ENCODE peak calls at places on chromosomes 12 and 14, in ten cellular contexts. P is brain microvascular endothelial cell, X is heart right ventricle, I is HFFc6, H is GM20000, B is heart left ventricle, F is AG10803, Y is WTC11, Q is B cell, J is omental fat pad. W is an unnamed sample.

GRCh38 chr14:90403065-90403464 is 6.2 kb downstream of the CALM1 start:
- DNase-seq in Y (no peak), P (no peak), X (no peak), H (no peak), J (no peak), I (no peak), F (no peak), B (no peak), Q (no peak), W (no peak)

GRCh38 chr12:76568888-76569551 is 9.4 kb upstream of the OSBPL8 start:
- DNase-seq in F (no peak), X (no peak), H (no peak), Y (no peak), I (no peak), Q (no peak), J (no peak), P (no peak), B (no peak), W (no peak)

GRCh38 chr12:90075685-90076084 is 367.0 kb upstream of the ATP2B1 start:
- DNase-seq in I (no peak), Q (no peak), J (no peak), P (no peak), H (no peak), B (no peak), F (no peak), X (no peak), Y (no peak), W (no peak)

GRCh38 chr12:62214847-62215246 is 45.4 kb upstream of the USP15 start:
- DNase-seq in P (no peak), H (no peak), I (no peak), X (no peak), J (no peak), F (no peak), B (no peak), Y (no peak), Q (no peak), W (no peak)

GRCh38 chr14:73237786-73238261 is 518 bp downstream of the PAPLN start:
- DNase-seq in Q (peak), F (no peak), Y (peak), B (no peak), J (no peak), I (no peak), X (no peak), H (peak), P (no peak), W (no peak)

GRCh38 chr12:112908548-112908947 is 1.8 kb downstream of the OAS1 start:
- DNase-seq in Q (no peak), F (no peak), H (no peak), J (no peak), I (no peak), X (no peak), B (no peak), P (no peak), Y (no peak), W (no peak)

GRCh38 chr14:50121506-50121905 is 5.1 kb upstream of the VCPKMT start:
- DNase-seq in I (no peak), Q (no peak), P (no peak), F (no peak), X (no peak), J (no peak), Y (no peak), H (no peak), B (no peak), W (no peak)

GRCh38 chr12:121209629-121210572 is at the start of gene P2RX4:
- DNase-seq in Q (peak), J (peak), I (peak), B (peak), Y (peak), X (peak), F (peak), H (peak), P (peak), W (no peak)

GRCh38 chr14:99125616-99126431 is 146.2 kb downstream of the BCL11B start:
- DNase-seq in P (no peak), X (peak), F (no peak), Q (no peak), B (no peak), I (no peak), H (no peak), Y (no peak), J (no peak), W (no peak)

GRCh38 chr14:32010561-32011188 is 66.4 kb upstream of the ARHGAP5 start:
- DNase-seq in X (no peak), F (peak), Y (no peak), H (no peak), J (no peak), Q (no peak), P (peak), B (no peak), I (peak), W (no peak)

GRCh38 chr12:109273354-109273753 is 35.7 kb downstream of the FOXN4 start:
- DNase-seq in X (no peak), I (no peak), F (no peak), B (no peak), P (no peak), Q (no peak), Y (peak), H (no peak), J (no peak), W (no peak)

GRCh38 chr12:131415781-131416180 is 295.1 kb upstream of the SFSWAP start:
- DNase-seq in X (no peak), B (no peak), J (no peak), P (no peak), F (no peak), Y (no peak), H (no peak), I (no peak), Q (no peak), W (no peak)

GRCh38 chr14:54711812-54712211 is 144.9 kb downstream of the SAMD4A start:
- DNase-seq in P (no peak), B (peak), J (no peak), I (no peak), H (no peak), X (no peak), Q (no peak), F (no peak), Y (no peak), W (no peak)

GRCh38 chr12:22765731-22766130 is 140.8 kb downstream of the ETNK1 start:
- DNase-seq in I (no peak), H (no peak), B (no peak), J (no peak), X (no peak), Q (no peak), P (no peak), F (no peak), Y (no peak), W (no peak)

GRCh38 chr14:21656980-21657379 is 3.3 kb downstream of the OR4E2 start:
- DNase-seq in F (no peak), Y (no peak), J (no peak), P (no peak), B (no peak), X (no peak), H (no peak), I (no peak), Q (no peak), W (no peak)

GRCh38 chr14:105366386-105367074 is 31.8 kb upstream of the TEX22 start:
- DNase-seq in P (no peak), X (no peak), H (no peak), I (no peak), F (no peak), B (no peak), Q (no peak), J (no peak), Y (no peak), W (no peak)

GRCh38 chr12:50720085-50720484 is 43.8 kb upstream of the ATF1 start:
- DNase-seq in X (no peak), F (peak), H (no peak), Y (no peak), Q (no peak), B (no peak), J (no peak), I (peak), P (peak), W (no peak)

GRCh38 chr14:81268016-81268416 is 47.3 kb upstream of the GTF2A1 start:
- DNase-seq in I (no peak), H (no peak), P (peak), J (no peak), B (no peak), X (no peak), Q (no peak), Y (no peak), F (no peak), W (no peak)

GRCh38 chr12:68450947-68451260 is 118.7 kb upstream of the MDM1 start:
- DNase-seq in B (no peak), I (no peak), F (no peak), P (no peak), Q (no peak), H (no peak), Y (no peak), J (no peak), X (no peak), W (no peak)

GRCh38 chr14:70934084-70934483 is 26.8 kb downstream of the PCNX1 start:
- DNase-seq in J (no peak), X (no peak), P (no peak), F (peak), Q (no peak), B (no peak), Y (no peak), I (no peak), H (no peak), W (no peak)

GRCh38 chr12:55092579-55092978 is 33.6 kb upstream of the OR9K2 start:
- DNase-seq in I (no peak), X (no peak), Q (no peak), B (no peak), H (no peak), P (no peak), J (no peak), Y (no peak), F (no peak), W (no peak)
- TF ChIP-seq CTCF in I (peak), X (no peak), Q (peak), B (no peak), H (no peak), P (no peak), J (no peak), Y (no peak), F (no peak), W (no peak)

GRCh38 chr14:53183071-53183470 is 29.9 kb upstream of the DDHD1 start:
- DNase-seq in F (no peak), H (no peak), Q (no peak), P (no peak), B (no peak), I (no peak), J (no peak), X (no peak), Y (no peak), W (no peak)

GRCh38 chr14:53174918-53175317 is 21.8 kb upstream of the DDHD1 start:
- DNase-seq in X (no peak), I (no peak), B (no peak), J (no peak), P (no peak), Y (no peak), F (no peak), H (no peak), Q (no peak), W (no peak)

GRCh38 chr14:53186532-53186931 is 33.4 kb upstream of the DDHD1 start:
- DNase-seq in J (no peak), Y (no peak), F (no peak), Q (no peak), X (no peak), B (no peak), P (no peak), I (no peak), H (no peak), W (no peak)

GRCh38 chr14:53183611-53184010 is 30.5 kb upstream of the DDHD1 start:
- DNase-seq in F (peak), Q (no peak), I (peak), J (no peak), Y (no peak), H (no peak), P (no peak), B (no peak), X (no peak), W (no peak)

DNA sequence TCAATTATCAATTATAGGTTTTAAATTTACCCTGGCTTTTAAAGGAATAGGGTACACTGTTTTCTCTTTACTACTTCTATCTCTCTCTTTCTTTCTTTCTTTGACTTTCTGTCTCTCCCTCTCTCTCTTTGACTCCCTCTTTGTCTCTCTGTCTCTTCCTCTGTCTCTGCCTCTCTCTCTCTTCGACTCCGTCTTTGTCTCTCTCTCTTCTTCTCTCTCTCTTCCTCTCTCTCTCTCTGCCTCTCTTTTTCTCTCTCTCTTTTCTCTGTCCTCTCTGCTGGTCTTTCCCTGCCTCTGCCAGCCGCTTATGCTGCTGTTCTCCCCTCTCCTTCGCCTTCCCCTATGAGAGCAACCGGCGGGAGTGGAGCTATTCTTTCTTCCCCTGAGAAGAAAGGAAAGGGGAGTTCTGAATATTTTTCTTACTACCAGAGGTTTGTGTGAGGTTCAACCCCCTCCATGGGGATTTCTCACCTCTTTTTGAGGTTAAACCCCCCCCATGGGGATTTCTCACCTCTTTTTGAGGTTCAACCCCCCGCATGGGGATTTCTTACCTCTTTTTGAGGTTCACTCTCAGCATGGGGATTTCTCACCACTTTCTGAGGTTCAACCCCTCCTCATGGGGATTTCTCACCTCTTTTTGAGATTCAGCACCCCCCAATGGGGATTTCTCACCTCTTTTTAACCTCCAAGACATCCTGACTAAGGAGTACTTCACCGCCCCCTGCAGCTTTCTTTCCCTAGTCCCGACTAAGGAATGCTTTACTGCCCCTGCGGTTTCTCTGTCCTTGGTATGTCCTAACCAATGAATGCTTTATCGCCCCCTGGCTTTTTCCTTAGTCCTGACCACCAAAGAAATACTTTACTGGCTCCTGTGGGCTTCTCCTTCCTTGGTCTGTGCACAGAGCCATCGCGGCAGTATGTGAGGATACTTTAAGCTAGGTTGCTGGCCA is 27.4 kb upstream of the DDHD1 start:
- DNase-seq in P (peak), Y (peak), H (peak), Q (no peak), X (no peak), F (peak), I (no peak), J (no peak), B (no peak), W (peak)
- TF ChIP-seq CTCF in P (peak), Y (peak), H (peak), Q (no peak), X (no peak), F (peak), I (peak), J (no peak), B (no peak), W (peak)

DNA sequence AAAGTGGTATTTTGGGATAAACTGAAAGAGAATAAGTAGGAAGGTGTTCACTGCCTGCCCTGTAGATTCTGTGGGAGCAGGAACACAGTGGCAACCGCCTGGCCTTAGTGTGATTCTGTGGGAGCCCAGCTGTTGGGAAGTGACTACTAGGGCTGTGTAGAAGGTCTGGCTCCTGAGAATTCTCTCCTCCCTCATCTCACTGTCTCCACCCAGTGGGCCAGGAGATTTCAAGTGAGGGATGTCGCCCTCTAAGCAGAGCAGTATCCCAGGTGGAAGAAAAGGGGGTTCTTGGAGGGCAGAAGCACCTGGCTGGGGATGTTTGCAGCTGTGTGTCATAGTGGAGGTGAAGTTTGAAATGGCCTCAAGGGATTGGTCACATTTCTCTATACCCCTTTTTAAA is 113.7 kb downstream of the TBC1D30 start:
- DNase-seq in P (no peak), Q (no peak), X (no peak), J (no peak), F (no peak), Y (no peak), I (no peak), B (no peak), H (no peak), W (no peak)
- TF ChIP-seq CTCF in P (no peak), Q (no peak), X (no peak), J (no peak), F (no peak), Y (no peak), I (no peak), B (no peak), H (no peak), W (no peak)

DNA sequence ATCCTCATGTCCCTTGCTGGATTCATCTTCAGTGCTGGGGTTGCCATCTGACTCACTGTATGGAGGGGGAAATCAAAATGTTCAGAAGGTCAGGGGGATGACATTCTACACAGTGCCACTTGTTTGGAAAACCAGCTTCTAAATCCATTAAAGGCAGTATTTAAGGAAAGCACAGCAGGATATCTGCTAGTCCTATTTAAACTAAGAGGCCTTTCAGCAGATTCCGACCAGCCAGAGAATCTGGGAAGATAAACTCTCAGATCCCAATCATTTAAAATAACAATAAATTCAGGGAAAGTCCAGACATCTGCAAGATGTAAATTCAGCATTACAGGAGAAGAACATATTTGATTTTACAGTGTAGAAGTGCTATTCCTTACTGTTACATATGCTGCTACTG is 3.8 kb downstream of the SIX4 start:
- DNase-seq in P (no peak), B (no peak), J (no peak), H (no peak), Y (no peak), I (no peak), X (no peak), F (no peak), Q (no peak), W (no peak)
- TF ChIP-seq CTCF in P (no peak), B (no peak), J (no peak), H (no peak), Y (no peak), I (no peak), X (no peak), F (no peak), Q (no peak), W (no peak)

DNA sequence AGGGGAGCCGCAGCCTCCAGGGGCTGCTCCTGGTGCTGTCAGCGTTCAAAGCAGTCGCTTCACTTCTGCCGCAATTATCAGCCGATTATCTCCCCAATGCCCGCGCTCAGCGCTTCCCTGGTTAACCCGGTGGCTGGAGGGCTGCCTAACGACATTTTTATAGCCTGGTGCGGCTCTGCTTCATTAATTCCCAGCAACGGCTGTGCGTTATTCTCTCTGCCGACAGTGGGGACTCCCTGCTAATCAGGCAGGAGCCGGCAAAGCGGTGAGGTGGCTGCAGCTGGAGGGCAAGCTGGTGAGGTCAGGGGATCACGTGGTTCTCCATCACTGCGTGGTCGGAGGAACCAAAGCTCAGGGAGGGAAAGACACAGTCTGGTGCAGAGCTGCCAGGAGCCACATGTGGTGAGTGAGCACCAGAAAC is 62.9 kb downstream of the GLRX5 start:
- DNase-seq in X (no peak), F (peak), H (peak), I (peak), P (peak), B (no peak), J (no peak), Y (peak), Q (no peak), W (peak)
- TF ChIP-seq CTCF in X (no peak), F (no peak), H (no peak), I (no peak), P (no peak), B (no peak), J (no peak), Y (no peak), Q (no peak), W (no peak)

GRCh38 chr14:68369289-68369925 is 423.5 kb downstream of the ZFP36L1 start:
- DNase-seq in Y (no peak), H (peak), X (no peak), Q (no peak), P (no peak), F (no peak), B (no peak), J (no peak), I (no peak), W (no peak)
- TF ChIP-seq CTCF in Y (no peak), H (no peak), X (no peak), Q (no peak), P (no peak), F (no peak), B (no peak), J (no peak), I (no peak), W (no peak)

DNA sequence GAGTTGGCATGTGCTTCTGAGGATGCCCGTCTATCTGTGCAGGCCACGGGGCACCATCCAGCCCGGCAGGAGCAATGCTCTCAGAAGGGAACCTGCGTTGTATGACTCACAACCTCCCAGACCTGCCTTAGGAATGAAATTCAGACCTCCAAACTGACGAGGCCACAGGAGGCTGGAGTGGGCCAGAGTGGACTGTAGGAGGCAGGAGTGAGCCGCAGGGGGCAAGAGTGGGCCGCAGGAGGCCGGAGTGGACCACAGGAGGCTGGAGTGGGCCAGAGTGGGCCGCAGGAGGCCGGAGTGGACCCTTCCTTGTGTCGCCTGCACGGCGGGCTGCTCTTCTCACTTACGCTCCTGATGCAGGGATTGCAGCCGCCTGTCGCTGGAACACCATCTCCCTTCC is 11.1 kb upstream of the FBRSL1 start:
- DNase-seq in Q (no peak), F (no peak), Y (no peak), J (no peak), H (no peak), B (no peak), I (no peak), X (no peak), P (no peak), W (no peak)
- TF ChIP-seq CTCF in Q (no peak), F (no peak), Y (no peak), J (no peak), H (no peak), B (no peak), I (peak), X (no peak), P (peak), W (peak)

GRCh38 chr12:94710933-94711332 is 60.6 kb upstream of the TMCC3 start:
- DNase-seq in J (no peak), P (no peak), B (no peak), X (no peak), Y (peak), F (peak), I (peak), Q (peak), H (peak), W (no peak)
- TF ChIP-seq CTCF in J (no peak), P (peak), B (peak), X (no peak), Y (no peak), F (peak), I (peak), Q (peak), H (peak), W (peak)